ENCODE peak calls at places on chromosomes 4 and X, in four cellular contexts. F, E, L and M are unnamed samples.

GRCh38 chr4:89754531-89754930 is 82.4 kb downstream of the SNCA start:
- DNase-seq in F (no peak), E (no peak), L (no peak), M (no peak)

GRCh38 chr4:114780205-114780604 is 181.6 kb downstream of the UGT8 start:
- DNase-seq in F (peak; percentile 12), E (no peak), L (peak; percentile 7), M (peak; percentile 54)

GRCh38 chr4:70426789-70427188 is 29.0 kb downstream of the OPRPN start:
- DNase-seq in F (no peak), E (no peak), L (no peak), M (no peak)

GRCh38 chrX:10243056-10243455 is 86.3 kb downstream of the CLCN4 start:
- DNase-seq in F (no peak), E (no peak), L (no peak), M (peak; percentile 37)

GRCh38 chrX:110241816-110242215 is 76.1 kb downstream of the AMMECR1 start:
- DNase-seq in F (peak; percentile 43), E (no peak), L (peak; percentile 33), M (no peak)

GRCh38 chr4:61716437-61716836 is 516.3 kb downstream of the ADGRL3 start:
- DNase-seq in F (no peak), E (no peak), L (no peak), M (no peak)

GRCh38 chr4:38387348-38387747 is 276.7 kb upstream of the KLF3 start:
- DNase-seq in F (peak; percentile 81), E (no peak), L (peak; percentile 6), M (no peak)

GRCh38 chr4:182560358-182560757 is 317.2 kb downstream of the TENM3 start:
- DNase-seq in F (no peak), E (no peak), L (peak; percentile 76), M (peak; percentile 91)

GRCh38 chr4:41192136-41192535 is 22.2 kb downstream of the APBB2 start:
- DNase-seq in F (no peak), E (no peak), L (peak; percentile 33), M (no peak)

GRCh38 chr4:5735463-5735862 is 24.5 kb downstream of the EVC start:
- DNase-seq in F (no peak), E (no peak), L (no peak), M (no peak)

GRCh38 chr4:8851321-8852117 is 20.1 kb downstream of the HMX1 start:
- DNase-seq in F (no peak), E (no peak), L (no peak), M (no peak)

GRCh38 chrX:117895418-117895817 is 221.2 kb downstream of the KLHL13 start:
- DNase-seq in F (no peak), E (no peak), L (no peak), M (no peak)

GRCh38 chr4:157075811-157076577 is at the start of gene GLRB:
- DNase-seq in F (peak; percentile 37), E (peak; percentile 18), L (peak; percentile 11), M (peak; percentile 40)

GRCh38 chrX:155334486-155335316 is at the start of gene CLIC2:
- DNase-seq in F (no peak), E (no peak), L (peak; percentile 79), M (no peak)

GRCh38 chr4:179165862-179166261 is 1723.6 kb upstream of the AGA start:
- DNase-seq in F (no peak), E (no peak), L (no peak), M (no peak)

GRCh38 chr4:137203601-137204000 is 328.7 kb downstream of the PCDH18 start:
- DNase-seq in F (no peak), E (no peak), L (peak; percentile 74), M (no peak)

GRCh38 chr4:30860983-30861382 is 140.8 kb downstream of the PCDH7 start:
- DNase-seq in F (no peak), E (no peak), L (no peak), M (no peak)

GRCh38 chr4:35175487-35175886 is 1068.8 kb downstream of the ARAP2 start:
- DNase-seq in F (no peak), E (no peak), L (no peak), M (no peak)

GRCh38 chr4:26782168-26782829 is 78.3 kb upstream of the STIM2 start:
- DNase-seq in F (no peak), E (no peak), L (no peak), M (no peak)

GRCh38 chr4:122341906-122342305 is 36.9 kb upstream of the ADAD1 start:
- DNase-seq in F (no peak), E (peak; percentile 1), L (peak; percentile 87), M (no peak)

GRCh38 chr4:76897522-76898384 is at the start of gene SOWAHB:
- DNase-seq in F (peak; percentile 95), E (peak; percentile 10), L (no peak), M (no peak)

GRCh38 chrX:1657367-1658082 is 42.7 kb downstream of the ASMT start:
- DNase-seq in F (no peak), E (no peak), L (no peak), M (peak; percentile 50)

GRCh38 chr4:127965803-127966175 is 583 bp downstream of the ABHD18 start:
- DNase-seq in F (peak; percentile 81), E (peak; percentile 25), L (peak; percentile 20), M (no peak)

GRCh38 chrX:115564243-115564642 is 3.3 kb downstream of the PLS3 start:
- DNase-seq in F (no peak), E (no peak), L (peak; percentile 13), M (no peak)

GRCh38 chr4:88177981-88178632 is 19.7 kb upstream of the ABCG2 start:
- DNase-seq in F (no peak), E (peak; percentile 46), L (peak; percentile 85), M (peak; percentile 9)

GRCh38 chrX:42615161-42615563 is 162.8 kb downstream of the PPP1R2C start:
- DNase-seq in F (no peak), E (no peak), L (no peak), M (peak; percentile 18)

GRCh38 chr4:67721770-67722597 is 21.0 kb upstream of the UBA6 start:
- DNase-seq in F (no peak), E (no peak), L (peak; percentile 78), M (no peak)

GRCh38 chr4:87896020-87896621 is 63.4 kb downstream of the MEPE start:
- DNase-seq in F (no peak), E (peak; percentile 14), L (peak; percentile 3), M (peak; percentile 12)

GRCh38 chr4:85496146-85496849 is 21.3 kb downstream of the ARHGAP24 start:
- DNase-seq in F (no peak), E (no peak), L (no peak), M (no peak)

GRCh38 chrX:2451456-2452316 is 49.1 kb downstream of the DHRSX start:
- DNase-seq in F (no peak), E (no peak), L (peak; percentile 62), M (no peak)

GRCh38 chr4:122747883-122748282 is 15.4 kb downstream of the BBS12 start:
- DNase-seq in F (no peak), E (no peak), L (peak; percentile 91), M (no peak)

GRCh38 chr4:184802203-184803015 is 23.4 kb downstream of the ACSL1 start:
- DNase-seq in F (no peak), E (no peak), L (peak; percentile 16), M (peak; percentile 11)

GRCh38 chr4:13432453-13432852 is 51.7 kb downstream of the RAB28 start:
- DNase-seq in F (no peak), E (no peak), L (peak; percentile 39), M (no peak)

GRCh38 chr4:13430834-13431568 is 53.1 kb downstream of the RAB28 start:
- DNase-seq in F (peak; percentile 5), E (no peak), L (no peak), M (no peak)

GRCh38 chr4:13427599-13428325 is 56.4 kb downstream of the RAB28 start:
- DNase-seq in F (no peak), E (no peak), L (peak; percentile 13), M (no peak)
- H3K4me3 ChIP-seq in F (no peak overlapping the region), E (no peak overlapping the region), L (no peak overlapping the region), M (no peak overlapping the region)

GRCh38 chrX:49162620-49163019 is at the start of gene MAGIX:
- DNase-seq in F (peak; percentile 77), E (no peak), L (no peak), M (no peak)
- H3K27ac ChIP-seq in F (peak within 1 kb of the TSS; percentile 93), E (peak within 1 kb of the TSS; percentile 90), L (peak within 1 kb of the TSS; percentile 84), M (no peak within 1 kb of the TSS)

GRCh38 chr4:120994521-120994920 is 72.0 kb upstream of the PRDM5 start:
- DNase-seq in F (no peak), E (no peak), L (no peak), M (no peak)
- H3K4me1 ChIP-seq in F (no peaks in the 10 kb centered on the region), E (no peaks in the 10 kb centered on the region), L (no peaks in the 10 kb centered on the region), M (no peaks in the 10 kb centered on the region)

DNA sequence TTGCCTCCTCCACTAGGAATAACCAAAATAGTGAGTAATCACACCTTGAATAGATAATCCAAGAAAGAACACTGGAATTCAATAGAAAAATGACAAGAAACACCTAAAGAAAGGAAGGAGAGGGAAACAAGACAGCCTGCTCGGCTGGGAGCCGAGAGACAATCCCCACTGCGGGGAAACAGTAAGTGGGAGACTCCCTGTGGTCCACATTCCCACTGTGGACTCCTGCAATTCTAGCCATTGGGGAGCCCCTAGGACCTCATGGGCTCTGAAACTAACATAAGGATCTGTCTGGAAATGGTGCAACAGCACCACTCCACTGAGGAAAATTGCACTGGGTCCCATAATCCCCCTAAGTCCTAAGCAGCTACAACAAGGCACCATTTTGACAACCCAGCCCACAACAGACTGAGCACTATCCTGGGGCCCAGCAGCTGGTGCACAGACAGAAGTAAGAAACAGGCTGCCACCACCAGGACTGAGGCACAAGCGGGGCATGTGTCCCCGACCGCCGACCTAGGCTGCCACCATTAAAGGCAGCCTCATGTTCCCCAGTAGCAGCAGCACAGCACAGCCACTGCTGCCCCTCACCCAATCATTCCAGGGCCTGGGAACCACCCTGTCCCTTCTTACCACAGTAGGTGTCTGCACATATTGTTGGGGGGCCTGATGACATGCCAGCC is 14.2 kb downstream of the LRBA start:
- DNase-seq in F (no peak), E (no peak), L (no peak), M (no peak)
- H3K4me3 ChIP-seq in F (no peak overlapping the region), E (no peak overlapping the region), L (no peak overlapping the region), M (no peak overlapping the region)